ENCODE peak calls at places on chromosomes 16 and 17, in four cellular contexts. A, I, P and E are unnamed samples.

GRCh38 chr17:15260376-15261062 is 4.6 kb downstream of the PMP22 start:
- DNase-seq in A (peak), I (no peak), P (peak), E (peak)

GRCh38 chr17:79621151-79621940 is 10.5 kb upstream of the RBFOX3 start:
- DNase-seq in A (no peak), I (peak), P (no peak), E (no peak)

GRCh38 chr16:30758988-30759461 is 2.8 kb downstream of the CFAP119 start:
- DNase-seq in A (no peak), I (no peak), P (no peak), E (no peak)

GRCh38 chr16:89420204-89420603 is 70.2 kb downstream of the ANKRD11 start:
- DNase-seq in A (no peak), I (no peak), P (no peak), E (no peak)

GRCh38 chr17:73691321-73691766 is 47.1 kb upstream of the SDK2 start:
- DNase-seq in A (no peak), I (peak), P (no peak), E (no peak)

GRCh38 chr17:3043737-3044365 is 19.6 kb downstream of the OR1D5 start:
- DNase-seq in A (no peak), I (no peak), P (no peak), E (peak)

GRCh38 chr17:67156269-67157199 is 88.5 kb downstream of the HELZ start:
- DNase-seq in A (no peak), I (no peak), P (no peak), E (peak)

GRCh38 chr17:76547183-76547641 is 7.4 kb downstream of the PRCD start:
- DNase-seq in A (peak), I (no peak), P (no peak), E (peak)

GRCh38 chr17:49849711-49850610 is 2.1 kb upstream of the TAC4 start:
- DNase-seq in A (no peak), I (no peak), P (no peak), E (no peak)

GRCh38 chr17:59762022-59762825 is 54.8 kb downstream of the VMP1 start:
- DNase-seq in A (no peak), I (no peak), P (no peak), E (no peak)

GRCh38 chr16:18003033-18003432 is 333.5 kb downstream of the NPIPA8 start:
- DNase-seq in A (no peak), I (no peak), P (peak), E (no peak)

GRCh38 chr17:29590261-29590978 is 972 bp upstream of the GIT1 start:
- DNase-seq in A (peak), I (no peak), P (no peak), E (peak)

GRCh38 chr16:56769674-56770073 is 39.7 kb downstream of the NUP93 start:
- DNase-seq in A (no peak), I (no peak), P (no peak), E (no peak)

GRCh38 chr16:82753821-82754220 is 127.1 kb downstream of the CDH13 start:
- DNase-seq in A (peak), I (no peak), P (no peak), E (no peak)

GRCh38 chr16:89884041-89884421 is 10.6 kb downstream of the TCF25 start:
- DNase-seq in A (no peak), I (no peak), P (no peak), E (no peak)

GRCh38 chr17:50946223-50946890 is 80.2 kb upstream of the TOB1 start:
- DNase-seq in A (no peak), I (no peak), P (no peak), E (no peak)